ENCODE peak calls at places on chromosomes 3 and 15, in eight cellular contexts. A is cardiac fibroblast, D is cerebellar cortex, I is HuH-7, V is H7, P is iPS DF 6.9, S is smooth muscle cell of the brain vasculature, T is left ventricle myocardium inferior. O is an unnamed sample.

GRCh38 chr15:78438595-78439285 is 724 bp downstream of the IREB2 start:
- DNase-seq in A (peak), D (peak), I (peak), V (peak), P (no peak), S (no peak), T (no peak), O (peak)

GRCh38 chr3:151863611-151864010 is 9.8 kb upstream of the SUCNR1 start:
- DNase-seq in A (peak), D (no peak), I (no peak), V (no peak), P (no peak), S (no peak), T (no peak), O (no peak)

GRCh38 chr3:69838696-69839515 is 99.6 kb downstream of the MITF start:
- DNase-seq in A (peak), D (no peak), I (no peak), V (no peak), P (no peak), S (no peak), T (no peak), O (no peak)

GRCh38 chr3:16151109-16151508 is 23.4 kb upstream of the GALNT15 start:
- DNase-seq in A (peak), D (no peak), I (no peak), V (no peak), P (no peak), S (no peak), T (peak), O (no peak)

GRCh38 chr3:136473716-136474326 is 223.7 kb downstream of the PCCB start:
- DNase-seq in A (peak), D (no peak), I (no peak), V (no peak), P (no peak), S (no peak), T (no peak), O (no peak)

GRCh38 chr15:53216036-53216435 is 425.9 kb upstream of the ONECUT1 start:
- DNase-seq in A (no peak), D (no peak), I (no peak), V (no peak), P (no peak), S (no peak), T (no peak), O (no peak)

GRCh38 chr15:91017716-91018115 is 4.7 kb downstream of the VPS33B start:
- DNase-seq in A (no peak), D (no peak), I (no peak), V (no peak), P (no peak), S (no peak), T (no peak), O (no peak)

GRCh38 chr3:51860703-51861665 is at the start of gene IQCF2:
- DNase-seq in A (no peak), D (no peak), I (no peak), V (no peak), P (no peak), S (no peak), T (no peak), O (no peak)

GRCh38 chr3:43019168-43019765 is 40.2 kb downstream of the GASK1A start:
- DNase-seq in A (no peak), D (no peak), I (no peak), V (no peak), P (no peak), S (no peak), T (no peak), O (no peak)

GRCh38 chr15:39195988-39196486 is 384.8 kb upstream of the THBS1 start:
- DNase-seq in A (peak), D (no peak), I (no peak), V (no peak), P (no peak), S (no peak), T (no peak), O (no peak)

GRCh38 chr3:197104738-197105137 is 75.1 kb upstream of the MELTF start:
- DNase-seq in A (no peak), D (no peak), I (no peak), V (no peak), P (no peak), S (no peak), T (no peak), O (no peak)

GRCh38 chr3:151439652-151440125 is 21.2 kb downstream of the IGSF10 start:
- DNase-seq in A (peak), D (peak), I (peak), V (peak), P (no peak), S (peak), T (no peak), O (peak)

GRCh38 chr3:16399473-16399872 is 114.0 kb downstream of the RFTN1 start:
- DNase-seq in A (peak), D (peak), I (no peak), V (peak), P (no peak), S (peak), T (peak), O (no peak)

GRCh38 chr3:166608132-166608531 is 770.9 kb upstream of the BCHE start:
- DNase-seq in A (no peak), D (no peak), I (no peak), V (no peak), P (no peak), S (no peak), T (no peak), O (no peak)

GRCh38 chr15:46591462-46591861 is 956.6 kb downstream of the SQOR start:
- DNase-seq in A (no peak), D (no peak), I (no peak), V (no peak), P (no peak), S (no peak), T (no peak), O (no peak)

GRCh38 chr3:110180733-110181132 is 843.4 kb upstream of the DPPA4 start:
- DNase-seq in A (peak), D (no peak), I (no peak), V (no peak), P (no peak), S (peak), T (peak), O (no peak)

GRCh38 chr15:62998262-62998909 is 44.2 kb upstream of the TPM1 start:
- DNase-seq in A (no peak), D (peak), I (no peak), V (no peak), P (no peak), S (no peak), T (no peak), O (no peak)

GRCh38 chr3:20185364-20185732 is 658 bp downstream of the SGO1 start:
- DNase-seq in A (peak), D (no peak), I (peak), V (peak), P (no peak), S (no peak), T (no peak), O (peak)

GRCh38 chr15:68561146-68561545 is 17.6 kb upstream of the CORO2B start:
- DNase-seq in A (no peak), D (peak), I (no peak), V (no peak), P (no peak), S (no peak), T (no peak), O (no peak)

GRCh38 chr15:60708684-60709083 is 229.7 kb upstream of the ICE2 start:
- DNase-seq in A (peak), D (no peak), I (no peak), V (no peak), P (no peak), S (no peak), T (no peak), O (no peak)

GRCh38 chr15:68275165-68275746 is 2.3 kb upstream of the FEM1B start:
- DNase-seq in A (no peak), D (no peak), I (peak), V (no peak), P (no peak), S (no peak), T (no peak), O (no peak)

GRCh38 chr3:53193466-53194217 is 32.6 kb downstream of the PRKCD start:
- DNase-seq in A (peak), D (no peak), I (no peak), V (peak), P (no peak), S (no peak), T (no peak), O (no peak)

GRCh38 chr15:41630616-41631218 is 29.5 kb upstream of the MGA start:
- DNase-seq in A (no peak), D (no peak), I (no peak), V (no peak), P (no peak), S (no peak), T (no peak), O (no peak)

GRCh38 chr3:97932387-97932801 is 39.8 kb downstream of the RIOX2 start:
- DNase-seq in A (peak), D (no peak), I (no peak), V (no peak), P (no peak), S (no peak), T (peak), O (no peak)

GRCh38 chr3:31525532-31525931 is 7.2 kb upstream of the STT3B start:
- DNase-seq in A (no peak), D (no peak), I (no peak), V (no peak), P (no peak), S (no peak), T (no peak), O (no peak)

GRCh38 chr3:175392653-175393052 is 533.5 kb downstream of the NAALADL2 start:
- DNase-seq in A (peak), D (no peak), I (no peak), V (no peak), P (no peak), S (no peak), T (no peak), O (no peak)

GRCh38 chr3:48296699-48297098 is 36.8 kb downstream of the SPINK8 start:
- DNase-seq in A (no peak), D (no peak), I (no peak), V (no peak), P (no peak), S (no peak), T (no peak), O (no peak)

GRCh38 chr3:46463120-46463867 is 1.4 kb downstream of the LTF start:
- DNase-seq in A (no peak), D (no peak), I (no peak), V (no peak), P (no peak), S (no peak), T (peak), O (no peak)

GRCh38 chr15:20645956-20646355 is 104.4 kb upstream of the GOLGA6L6 start:
- DNase-seq in A (no peak), D (no peak), I (no peak), V (no peak), P (no peak), S (no peak), T (peak), O (no peak)

GRCh38 chr15:49881433-49881832 is 237.6 kb downstream of the ATP8B4 start:
- DNase-seq in A (no peak), D (no peak), I (no peak), V (no peak), P (no peak), S (no peak), T (no peak), O (no peak)

GRCh38 chr3:46948830-46949671 is 27.5 kb downstream of the CCDC12 start:
- DNase-seq in A (no peak), D (no peak), I (no peak), V (no peak), P (no peak), S (no peak), T (peak), O (no peak)

GRCh38 chr3:116425126-116425525 is 20.2 kb downstream of the LSAMP start:
- DNase-seq in A (no peak), D (no peak), I (no peak), V (no peak), P (no peak), S (no peak), T (no peak), O (no peak)

GRCh38 chr3:49519916-49520385 is 34.3 kb upstream of the BSN start:
- DNase-seq in A (no peak), D (no peak), I (no peak), V (no peak), P (no peak), S (no peak), T (no peak), O (no peak)

GRCh38 chr3:186254676-186255665 is 107.1 kb downstream of the DGKG start:
- DNase-seq in A (peak), D (no peak), I (no peak), V (no peak), P (no peak), S (no peak), T (no peak), O (no peak)

GRCh38 chr15:58566029-58566428 is 134.2 kb downstream of the LIPC start:
- DNase-seq in A (no peak), D (no peak), I (no peak), V (no peak), P (no peak), S (no peak), T (no peak), O (no peak)

GRCh38 chr3:120094776-120095225 is 554 bp upstream of the GSK3B start:
- DNase-seq in A (peak), D (peak), I (peak), V (peak), P (peak), S (peak), T (peak), O (peak)

GRCh38 chr3:129653019-129653418 is 46.5 kb upstream of the PLXND1 start:
- DNase-seq in A (no peak), D (no peak), I (no peak), V (no peak), P (no peak), S (no peak), T (no peak), O (no peak)

GRCh38 chr15:36778516-36778915 is 199.1 kb downstream of the CDIN1 start:
- DNase-seq in A (peak), D (no peak), I (no peak), V (no peak), P (no peak), S (no peak), T (no peak), O (no peak)